ENCODE peak calls at places on chromosomes 6 and 20, in eight cellular contexts. One of them, this sample, is unnamed.

GRCh38 chr6:52077180-52077884 is 10.1 kb downstream of the PKHD1 start:
- DNase-seq in tibial artery: no peak
- DNase-seq in A549: no peak
- DNase-seq in esophagus muscularis mucosa: no peak
- DNase-seq in foreskin fibroblast: no peak
- DNase-seq in HepG2: no peak
- DNase-seq in CD4-positive, alpha-beta T cell: no peak
- DNase-seq in progenitor cell of endocrine pancreas: no peak
- DNase-seq in this sample: no peak

GRCh38 chr20:8627386-8628030 is 441.4 kb upstream of the PLCB4 start:
- DNase-seq in tibial artery: no peak
- DNase-seq in A549: no peak
- DNase-seq in esophagus muscularis mucosa: no peak
- DNase-seq in foreskin fibroblast: no peak
- DNase-seq in HepG2: no peak
- DNase-seq in CD4-positive, alpha-beta T cell: no peak
- DNase-seq in progenitor cell of endocrine pancreas: no peak
- DNase-seq in this sample: no peak

GRCh38 chr6:104799134-104799657 is 60.5 kb downstream of the HACE1 start:
- DNase-seq in tibial artery: no peak
- DNase-seq in A549: no peak
- DNase-seq in esophagus muscularis mucosa: no peak
- DNase-seq in foreskin fibroblast: no peak
- DNase-seq in HepG2: no peak
- DNase-seq in CD4-positive, alpha-beta T cell: no peak
- DNase-seq in progenitor cell of endocrine pancreas: no peak
- DNase-seq in this sample: no peak

GRCh38 chr6:33583591-33584155 is 3.6 kb upstream of the BAK1 start:
- DNase-seq in tibial artery: no peak
- DNase-seq in A549: peak; percentile 38
- DNase-seq in esophagus muscularis mucosa: no peak
- DNase-seq in foreskin fibroblast: no peak
- DNase-seq in HepG2: peak; percentile 40
- DNase-seq in CD4-positive, alpha-beta T cell: no peak
- DNase-seq in progenitor cell of endocrine pancreas: no peak
- DNase-seq in this sample: no peak

GRCh38 chr6:5042436-5042835 is 38.6 kb upstream of the RPP40 start:
- DNase-seq in tibial artery: no peak
- DNase-seq in A549: no peak
- DNase-seq in esophagus muscularis mucosa: no peak
- DNase-seq in foreskin fibroblast: no peak
- DNase-seq in HepG2: no peak
- DNase-seq in CD4-positive, alpha-beta T cell: no peak
- DNase-seq in progenitor cell of endocrine pancreas: no peak
- DNase-seq in this sample: no peak

GRCh38 chr6:128507337-128508310 is 12.8 kb downstream of the PTPRK start:
- DNase-seq in tibial artery: no peak
- DNase-seq in A549: no peak
- DNase-seq in esophagus muscularis mucosa: no peak
- DNase-seq in foreskin fibroblast: peak; percentile 54
- DNase-seq in HepG2: peak; percentile 99
- DNase-seq in CD4-positive, alpha-beta T cell: no peak
- DNase-seq in progenitor cell of endocrine pancreas: no peak
- DNase-seq in this sample: no peak

GRCh38 chr6:17714879-17715860 is 8.4 kb upstream of the NUP153 start:
- DNase-seq in tibial artery: peak; percentile 22
- DNase-seq in A549: peak; percentile 65
- DNase-seq in esophagus muscularis mucosa: no peak
- DNase-seq in foreskin fibroblast: peak; percentile 92
- DNase-seq in HepG2: no peak
- DNase-seq in CD4-positive, alpha-beta T cell: no peak
- DNase-seq in progenitor cell of endocrine pancreas: no peak
- DNase-seq in this sample: no peak

GRCh38 chr6:42907336-42907735 is 8.5 kb upstream of the PTCRA start:
- DNase-seq in tibial artery: no peak
- DNase-seq in A549: no peak
- DNase-seq in esophagus muscularis mucosa: no peak
- DNase-seq in foreskin fibroblast: no peak
- DNase-seq in HepG2: no peak
- DNase-seq in CD4-positive, alpha-beta T cell: no peak
- DNase-seq in progenitor cell of endocrine pancreas: no peak
- DNase-seq in this sample: no peak

GRCh38 chr6:90000864-90001731 is 106.8 kb downstream of the GJA10 start:
- DNase-seq in tibial artery: no peak
- DNase-seq in A549: no peak
- DNase-seq in esophagus muscularis mucosa: peak; percentile 57
- DNase-seq in foreskin fibroblast: no peak
- DNase-seq in HepG2: no peak
- DNase-seq in CD4-positive, alpha-beta T cell: no peak
- DNase-seq in progenitor cell of endocrine pancreas: no peak
- DNase-seq in this sample: no peak

GRCh38 chr20:25049261-25050060 is 8.5 kb downstream of the ACSS1 start:
- DNase-seq in tibial artery: peak; percentile 44
- DNase-seq in A549: no peak
- DNase-seq in esophagus muscularis mucosa: no peak
- DNase-seq in foreskin fibroblast: no peak
- DNase-seq in HepG2: no peak
- DNase-seq in CD4-positive, alpha-beta T cell: no peak
- DNase-seq in progenitor cell of endocrine pancreas: no peak
- DNase-seq in this sample: no peak

GRCh38 chr20:60427516-60427915 is 469.3 kb downstream of the CDH26 start:
- DNase-seq in tibial artery: no peak
- DNase-seq in A549: no peak
- DNase-seq in esophagus muscularis mucosa: peak; percentile 47
- DNase-seq in foreskin fibroblast: no peak
- DNase-seq in HepG2: no peak
- DNase-seq in CD4-positive, alpha-beta T cell: no peak
- DNase-seq in progenitor cell of endocrine pancreas: no peak
- DNase-seq in this sample: no peak

GRCh38 chr6:34359438-34360158 is 32.9 kb downstream of the NUDT3 start:
- DNase-seq in tibial artery: no peak
- DNase-seq in A549: no peak
- DNase-seq in esophagus muscularis mucosa: no peak
- DNase-seq in foreskin fibroblast: no peak
- DNase-seq in HepG2: no peak
- DNase-seq in CD4-positive, alpha-beta T cell: no peak
- DNase-seq in progenitor cell of endocrine pancreas: no peak
- DNase-seq in this sample: no peak

GRCh38 chr6:115882174-115882573 is 178.5 kb downstream of the FRK start:
- DNase-seq in tibial artery: no peak
- DNase-seq in A549: no peak
- DNase-seq in esophagus muscularis mucosa: no peak
- DNase-seq in foreskin fibroblast: no peak
- DNase-seq in HepG2: no peak
- DNase-seq in CD4-positive, alpha-beta T cell: no peak
- DNase-seq in progenitor cell of endocrine pancreas: no peak
- DNase-seq in this sample: no peak

GRCh38 chr20:8226106-8226505 is 94.0 kb downstream of the PLCB1 start:
- DNase-seq in tibial artery: no peak
- DNase-seq in A549: no peak
- DNase-seq in esophagus muscularis mucosa: no peak
- DNase-seq in foreskin fibroblast: no peak
- DNase-seq in HepG2: no peak
- DNase-seq in CD4-positive, alpha-beta T cell: no peak
- DNase-seq in progenitor cell of endocrine pancreas: no peak
- DNase-seq in this sample: no peak

GRCh38 chr6:134447423-134447822 is 129.5 kb upstream of the SGK1 start:
- DNase-seq in tibial artery: no peak
- DNase-seq in A549: no peak
- DNase-seq in esophagus muscularis mucosa: no peak
- DNase-seq in foreskin fibroblast: no peak
- DNase-seq in HepG2: no peak
- DNase-seq in CD4-positive, alpha-beta T cell: no peak
- DNase-seq in progenitor cell of endocrine pancreas: no peak
- DNase-seq in this sample: no peak

GRCh38 chr6:33160728-33161323 is 31.4 kb downstream of the COL11A2 start:
- DNase-seq in tibial artery: peak; percentile 42
- DNase-seq in A549: no peak
- DNase-seq in esophagus muscularis mucosa: no peak
- DNase-seq in foreskin fibroblast: peak; percentile 68
- DNase-seq in HepG2: no peak
- DNase-seq in CD4-positive, alpha-beta T cell: no peak
- DNase-seq in progenitor cell of endocrine pancreas: no peak
- DNase-seq in this sample: no peak

GRCh38 chr6:163187606-163188005 is 226.9 kb upstream of the QKI start:
- DNase-seq in tibial artery: no peak
- DNase-seq in A549: no peak
- DNase-seq in esophagus muscularis mucosa: peak; percentile 77
- DNase-seq in foreskin fibroblast: no peak
- DNase-seq in HepG2: no peak
- DNase-seq in CD4-positive, alpha-beta T cell: no peak
- DNase-seq in progenitor cell of endocrine pancreas: no peak
- DNase-seq in this sample: no peak

DNA sequence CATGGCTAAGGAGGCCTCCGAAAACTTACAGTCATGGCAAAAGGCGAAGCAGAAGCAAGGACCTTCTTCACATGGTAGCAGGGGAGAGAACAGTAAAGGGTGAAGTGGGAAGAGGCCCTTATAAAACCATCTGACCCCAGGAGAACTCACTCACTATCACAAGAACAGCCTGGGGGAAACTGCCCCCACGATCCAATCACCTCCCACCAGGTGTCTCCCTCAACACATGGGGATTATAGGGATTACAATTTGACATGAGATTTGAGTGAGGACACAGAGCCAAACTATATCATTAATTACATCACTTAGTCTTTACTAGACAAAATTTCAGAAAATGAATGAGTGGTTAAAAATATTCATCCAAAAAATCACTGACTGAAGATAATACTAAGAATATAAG is 453.6 kb downstream of the COL12A1 start:
- DNase-seq in tibial artery: no peak
- DNase-seq in A549: no peak
- DNase-seq in esophagus muscularis mucosa: no peak
- DNase-seq in foreskin fibroblast: no peak
- DNase-seq in HepG2: no peak
- DNase-seq in CD4-positive, alpha-beta T cell: no peak
- DNase-seq in progenitor cell of endocrine pancreas: no peak
- DNase-seq in this sample: no peak
- TF ChIP-seq CTCF in tibial artery: no peak
- TF ChIP-seq CTCF in A549: no peak
- TF ChIP-seq CTCF in esophagus muscularis mucosa: peak; percentile 11
- TF ChIP-seq CTCF in foreskin fibroblast: no peak
- TF ChIP-seq CTCF in HepG2: peak; percentile 36
- TF ChIP-seq CTCF in CD4-positive, alpha-beta T cell: no peak
- TF ChIP-seq CTCF in progenitor cell of endocrine pancreas: no peak
- TF ChIP-seq CTCF in this sample: no peak

GRCh38 chr6:55511124-55511820 is 67.7 kb downstream of the HMGCLL1 start:
- DNase-seq in tibial artery: no peak
- DNase-seq in A549: no peak
- DNase-seq in esophagus muscularis mucosa: no peak
- DNase-seq in foreskin fibroblast: no peak
- DNase-seq in HepG2: no peak
- DNase-seq in CD4-positive, alpha-beta T cell: no peak
- DNase-seq in progenitor cell of endocrine pancreas: no peak
- DNase-seq in this sample: no peak

DNA sequence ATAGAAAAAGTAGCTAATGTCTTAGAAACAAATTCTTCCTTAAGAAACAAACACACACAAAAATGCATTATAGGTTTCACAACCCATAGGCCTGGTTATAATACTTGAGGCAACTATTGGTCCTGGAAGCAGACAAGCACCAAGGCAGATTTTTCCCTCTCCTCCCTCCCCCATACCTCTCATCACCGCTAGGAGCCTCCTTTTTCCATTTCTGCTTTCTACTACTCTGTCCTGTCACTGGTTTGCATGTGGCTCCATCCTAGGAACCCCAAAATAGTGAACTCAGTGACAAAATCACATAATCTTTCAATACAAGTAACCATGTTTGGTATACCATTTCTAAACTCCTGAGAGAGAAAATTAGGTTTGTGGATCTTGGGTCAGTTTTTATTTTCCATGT is 66.1 kb downstream of the HMGCLL1 start:
- DNase-seq in tibial artery: no peak
- DNase-seq in A549: no peak
- DNase-seq in esophagus muscularis mucosa: no peak
- DNase-seq in foreskin fibroblast: no peak
- DNase-seq in HepG2: no peak
- DNase-seq in CD4-positive, alpha-beta T cell: no peak
- DNase-seq in progenitor cell of endocrine pancreas: no peak
- DNase-seq in this sample: no peak
- TF ChIP-seq CTCF in tibial artery: no peak
- TF ChIP-seq CTCF in A549: no peak
- TF ChIP-seq CTCF in esophagus muscularis mucosa: no peak
- TF ChIP-seq CTCF in foreskin fibroblast: no peak
- TF ChIP-seq CTCF in HepG2: peak; percentile 12
- TF ChIP-seq CTCF in CD4-positive, alpha-beta T cell: no peak
- TF ChIP-seq CTCF in progenitor cell of endocrine pancreas: no peak
- TF ChIP-seq CTCF in this sample: no peak

DNA sequence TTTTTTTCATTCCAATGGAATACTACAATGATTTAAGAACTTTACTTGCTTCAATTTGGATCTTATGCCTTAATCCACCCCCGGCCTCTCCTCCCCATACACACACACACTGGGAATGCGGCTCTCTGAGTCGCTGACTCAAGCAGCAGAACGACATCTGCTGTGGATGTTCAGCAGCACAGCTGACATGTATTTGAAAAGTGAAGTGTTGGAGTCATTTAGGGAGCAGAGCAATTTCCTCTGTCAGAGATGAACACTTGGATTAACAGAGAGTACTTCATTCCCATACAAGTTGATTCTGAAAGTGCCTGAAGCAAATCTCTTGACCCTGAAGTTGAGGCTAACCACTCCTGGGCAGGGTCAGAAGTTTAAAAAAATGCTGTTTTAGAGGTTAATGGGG is 27.9 kb upstream of the LAMA4 start:
- DNase-seq in tibial artery: peak; percentile 59
- DNase-seq in A549: no peak
- DNase-seq in esophagus muscularis mucosa: no peak
- DNase-seq in foreskin fibroblast: peak; percentile 93
- DNase-seq in HepG2: no peak
- DNase-seq in CD4-positive, alpha-beta T cell: no peak
- DNase-seq in progenitor cell of endocrine pancreas: no peak
- DNase-seq in this sample: no peak
- TF ChIP-seq CTCF in tibial artery: peak; percentile 44
- TF ChIP-seq CTCF in A549: no peak
- TF ChIP-seq CTCF in esophagus muscularis mucosa: peak; percentile 46
- TF ChIP-seq CTCF in foreskin fibroblast: peak; percentile 35
- TF ChIP-seq CTCF in HepG2: no peak
- TF ChIP-seq CTCF in CD4-positive, alpha-beta T cell: no peak
- TF ChIP-seq CTCF in progenitor cell of endocrine pancreas: no peak
- TF ChIP-seq CTCF in this sample: no peak

DNA sequence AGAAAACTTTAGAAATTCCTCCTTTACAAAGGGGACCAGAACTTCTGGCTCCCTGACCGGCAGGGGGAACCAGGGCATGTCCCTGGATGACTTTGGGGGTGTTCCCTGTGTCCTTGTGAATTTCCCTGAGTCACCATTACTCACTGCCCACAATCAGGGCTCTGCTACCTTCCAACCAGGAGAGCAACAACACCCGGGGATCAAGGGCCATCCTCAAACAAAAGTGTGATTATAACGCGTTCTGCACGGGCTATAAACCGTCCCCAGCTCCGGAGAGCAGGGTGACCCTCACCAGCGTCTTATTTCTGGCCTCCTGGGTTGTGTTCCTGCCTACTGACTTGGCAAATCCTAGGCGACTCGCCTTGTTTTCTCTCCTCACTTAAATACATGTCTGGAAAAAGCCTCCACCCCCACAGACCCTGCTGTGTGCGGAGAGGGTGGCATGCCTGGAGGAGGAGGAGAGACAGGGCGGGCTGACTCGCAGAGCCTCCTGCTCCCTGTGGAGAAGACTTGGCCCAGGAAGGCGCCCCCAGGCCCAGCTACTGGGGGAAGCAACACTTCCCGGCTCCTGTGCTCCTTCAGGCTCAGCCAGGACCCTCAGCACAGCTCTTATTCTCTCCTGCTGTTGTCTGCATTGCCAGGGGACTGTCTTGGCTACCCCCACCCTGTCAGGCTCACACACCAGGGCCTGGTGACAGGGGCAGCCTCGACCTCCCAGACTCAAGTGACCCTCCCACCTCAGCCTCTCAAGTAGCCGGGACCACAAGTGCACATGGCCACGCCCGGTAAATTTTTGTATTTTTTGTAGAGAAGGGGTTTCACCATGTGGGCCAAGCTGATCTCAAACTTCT is 54.1 kb downstream of the FGD2 start:
- DNase-seq in tibial artery: peak; percentile 73
- DNase-seq in A549: peak; percentile 89
- DNase-seq in esophagus muscularis mucosa: no peak
- DNase-seq in foreskin fibroblast: peak; percentile 94
- DNase-seq in HepG2: peak; percentile 99
- DNase-seq in CD4-positive, alpha-beta T cell: no peak
- DNase-seq in progenitor cell of endocrine pancreas: no peak
- DNase-seq in this sample: no peak
- TF ChIP-seq CTCF in tibial artery: peak; percentile 45
- TF ChIP-seq CTCF in A549: peak; percentile 63
- TF ChIP-seq CTCF in esophagus muscularis mucosa: peak; percentile 54
- TF ChIP-seq CTCF in foreskin fibroblast: peak; percentile 72
- TF ChIP-seq CTCF in HepG2: peak; percentile 92
- TF ChIP-seq CTCF in CD4-positive, alpha-beta T cell: no peak
- TF ChIP-seq CTCF in progenitor cell of endocrine pancreas: peak; percentile 60
- TF ChIP-seq CTCF in this sample: no peak

This sample was measured in D721Med.